ENCODE peak calls at places on chromosomes 3 and 15, in four cellular contexts. One of them, this sample, is unnamed.

GRCh38 chr3:184568918-184569829 is 7.6 kb downstream of the EPHB3 start:
- DNase-seq in thoracic aorta: peak
- DNase-seq in choroid plexus epithelial cell: peak
- DNase-seq in mucosa of descending colon: peak
- DNase-seq in this sample: peak

GRCh38 chr3:46628980-46629379 is 16.7 kb downstream of the FAM240A start:
- DNase-seq in thoracic aorta: no peak
- DNase-seq in choroid plexus epithelial cell: no peak
- DNase-seq in mucosa of descending colon: peak
- DNase-seq in this sample: no peak

GRCh38 chr3:45597581-45597980 is 3.0 kb downstream of the LIMD1 start:
- DNase-seq in thoracic aorta: no peak
- DNase-seq in choroid plexus epithelial cell: no peak
- DNase-seq in mucosa of descending colon: no peak
- DNase-seq in this sample: no peak

GRCh38 chr3:9110802-9111201 is 138.6 kb downstream of the SRGAP3 start:
- DNase-seq in thoracic aorta: no peak
- DNase-seq in choroid plexus epithelial cell: peak
- DNase-seq in mucosa of descending colon: no peak
- DNase-seq in this sample: no peak

GRCh38 chr15:66675456-66675855 is 26.6 kb upstream of the SMAD6 start:
- DNase-seq in thoracic aorta: no peak
- DNase-seq in choroid plexus epithelial cell: no peak
- DNase-seq in mucosa of descending colon: no peak
- DNase-seq in this sample: no peak

GRCh38 chr15:34621675-34622074 is 38.2 kb upstream of the GOLGA8B start:
- DNase-seq in thoracic aorta: no peak
- DNase-seq in choroid plexus epithelial cell: peak
- DNase-seq in mucosa of descending colon: no peak
- DNase-seq in this sample: no peak

GRCh38 chr3:9206287-9206686 is 43.2 kb downstream of the SRGAP3 start:
- DNase-seq in thoracic aorta: no peak
- DNase-seq in choroid plexus epithelial cell: no peak
- DNase-seq in mucosa of descending colon: no peak
- DNase-seq in this sample: no peak

GRCh38 chr3:126005951-126006350 is 37.0 kb downstream of the ROPN1B start:
- DNase-seq in thoracic aorta: no peak
- DNase-seq in choroid plexus epithelial cell: peak
- DNase-seq in mucosa of descending colon: no peak
- DNase-seq in this sample: no peak

GRCh38 chr3:36446230-36446629 is 65.9 kb downstream of the STAC start:
- DNase-seq in thoracic aorta: no peak
- DNase-seq in choroid plexus epithelial cell: no peak
- DNase-seq in mucosa of descending colon: no peak
- DNase-seq in this sample: no peak

GRCh38 chr15:33584797-33585196 is 274.0 kb downstream of the RYR3 start:
- DNase-seq in thoracic aorta: no peak
- DNase-seq in choroid plexus epithelial cell: peak
- DNase-seq in mucosa of descending colon: no peak
- DNase-seq in this sample: no peak

GRCh38 chr3:138188013-138188352 is 882 bp downstream of the ARMC8 start:
- DNase-seq in thoracic aorta: peak
- DNase-seq in choroid plexus epithelial cell: peak
- DNase-seq in mucosa of descending colon: no peak
- DNase-seq in this sample: no peak

GRCh38 chr15:75067123-75067854 is 43.9 kb downstream of the PPCDC start:
- DNase-seq in thoracic aorta: no peak
- DNase-seq in choroid plexus epithelial cell: peak
- DNase-seq in mucosa of descending colon: no peak
- DNase-seq in this sample: no peak

GRCh38 chr3:26484140-26484539 is 138.4 kb upstream of the LRRC3B start:
- DNase-seq in thoracic aorta: no peak
- DNase-seq in choroid plexus epithelial cell: no peak
- DNase-seq in mucosa of descending colon: no peak
- DNase-seq in this sample: no peak

GRCh38 chr3:112642912-112643506 is 2.1 kb upstream of the CCDC80 start:
- DNase-seq in thoracic aorta: peak
- DNase-seq in choroid plexus epithelial cell: peak
- DNase-seq in mucosa of descending colon: peak
- DNase-seq in this sample: peak

GRCh38 chr3:38548154-38548931 is 52.2 kb downstream of the EXOG start:
- DNase-seq in thoracic aorta: no peak
- DNase-seq in choroid plexus epithelial cell: no peak
- DNase-seq in mucosa of descending colon: no peak
- DNase-seq in this sample: no peak

GRCh38 chr3:61560452-61561373 is 658 bp upstream of the PTPRG start:
- DNase-seq in thoracic aorta: peak
- DNase-seq in choroid plexus epithelial cell: peak
- DNase-seq in mucosa of descending colon: peak
- DNase-seq in this sample: no peak

GRCh38 chr3:152830245-152830644 is 4.7 kb upstream of the P2RY1 start:
- DNase-seq in thoracic aorta: no peak
- DNase-seq in choroid plexus epithelial cell: no peak
- DNase-seq in mucosa of descending colon: no peak
- DNase-seq in this sample: no peak

GRCh38 chr3:87437765-87438164 is 161.4 kb upstream of the POU1F1 start:
- DNase-seq in thoracic aorta: no peak
- DNase-seq in choroid plexus epithelial cell: peak
- DNase-seq in mucosa of descending colon: no peak
- DNase-seq in this sample: no peak

GRCh38 chr3:102741694-102742093 is 306.9 kb downstream of the ZPLD1 start:
- DNase-seq in thoracic aorta: no peak
- DNase-seq in choroid plexus epithelial cell: no peak
- DNase-seq in mucosa of descending colon: no peak
- DNase-seq in this sample: no peak

DNA sequence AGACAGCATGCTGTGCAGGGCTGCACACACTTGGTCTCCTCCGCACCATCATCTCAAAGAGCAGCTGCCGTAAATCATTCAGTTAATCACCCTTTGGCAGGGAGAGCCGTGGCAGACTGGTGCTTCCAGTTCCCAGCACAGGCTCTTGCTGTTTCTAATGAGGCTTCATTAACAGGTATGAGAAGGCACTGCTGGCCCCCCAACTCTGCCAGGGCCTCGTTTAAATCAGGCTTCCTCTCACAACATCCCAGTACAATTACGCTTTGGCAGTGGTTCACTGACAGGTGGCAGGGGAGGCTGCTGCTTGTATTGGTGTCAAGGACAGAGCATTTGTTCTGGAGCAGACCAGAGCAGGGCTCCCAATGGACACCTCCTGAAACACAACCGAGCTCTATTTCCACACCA is 77.1 kb downstream of the BFSP2 start:
- DNase-seq in thoracic aorta: no peak
- DNase-seq in choroid plexus epithelial cell: no peak
- DNase-seq in mucosa of descending colon: peak
- DNase-seq in this sample: no peak
- TF ChIP-seq CTCF in thoracic aorta: no peak
- TF ChIP-seq CTCF in choroid plexus epithelial cell: no peak
- TF ChIP-seq CTCF in mucosa of descending colon: no peak
- TF ChIP-seq CTCF in this sample: no peak

DNA sequence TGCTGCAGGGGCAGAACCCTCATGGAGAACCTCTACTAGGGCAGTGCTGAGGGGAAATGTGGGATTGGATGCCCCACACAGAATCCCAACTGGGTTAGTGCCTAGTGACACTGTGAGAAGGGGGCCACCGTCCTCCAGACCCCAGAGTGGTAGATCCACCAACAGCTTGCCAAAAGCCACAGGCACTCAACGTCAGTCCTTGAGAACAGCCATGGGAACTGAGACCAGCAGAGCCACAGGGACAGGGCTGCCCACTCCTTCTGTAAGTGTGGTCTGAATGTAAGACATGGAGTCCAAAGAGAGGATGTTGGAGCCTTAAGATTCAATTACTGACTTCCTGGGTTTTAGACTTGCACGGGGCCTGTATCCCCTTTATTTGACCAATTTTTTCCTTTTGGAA is 1451.5 kb downstream of the SI start:
- DNase-seq in thoracic aorta: no peak
- DNase-seq in choroid plexus epithelial cell: no peak
- DNase-seq in mucosa of descending colon: no peak
- DNase-seq in this sample: no peak
- TF ChIP-seq CTCF in thoracic aorta: no peak
- TF ChIP-seq CTCF in choroid plexus epithelial cell: no peak
- TF ChIP-seq CTCF in mucosa of descending colon: no peak
- TF ChIP-seq CTCF in this sample: no peak

GRCh38 chr3:81699921-81700320 is 61.5 kb downstream of the GBE1 start:
- DNase-seq in thoracic aorta: no peak
- DNase-seq in choroid plexus epithelial cell: no peak
- DNase-seq in mucosa of descending colon: no peak
- DNase-seq in this sample: no peak

DNA sequence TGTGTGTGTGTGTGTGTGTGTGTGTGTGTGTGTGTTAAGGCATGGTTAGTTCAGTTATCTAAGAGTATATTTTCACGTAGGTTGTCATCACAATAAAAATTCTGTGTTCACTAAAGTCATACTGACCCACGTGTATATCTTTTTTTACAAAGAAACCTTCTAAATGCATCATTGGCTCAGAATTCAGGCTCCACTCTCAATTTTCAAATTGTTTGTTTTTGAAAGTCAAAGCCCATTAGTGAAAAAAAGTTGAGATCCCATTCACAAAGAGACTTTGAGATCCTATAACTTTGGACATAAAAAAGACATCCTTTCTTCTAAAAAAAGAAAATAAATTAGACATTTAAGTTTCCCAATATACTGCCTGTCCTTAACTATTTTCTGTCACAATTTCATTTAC is 59.3 kb downstream of the GBE1 start:
- DNase-seq in thoracic aorta: no peak
- DNase-seq in choroid plexus epithelial cell: no peak
- DNase-seq in mucosa of descending colon: no peak
- DNase-seq in this sample: no peak
- TF ChIP-seq CTCF in thoracic aorta: no peak
- TF ChIP-seq CTCF in choroid plexus epithelial cell: no peak
- TF ChIP-seq CTCF in mucosa of descending colon: no peak
- TF ChIP-seq CTCF in this sample: no peak

GRCh38 chr15:45457215-45457614 is 65.3 kb downstream of the SLC30A4 start:
- DNase-seq in thoracic aorta: no peak
- DNase-seq in choroid plexus epithelial cell: peak
- DNase-seq in mucosa of descending colon: no peak
- DNase-seq in this sample: no peak

GRCh38 chr15:45456212-45457106 is 66.1 kb downstream of the SLC30A4 start:
- DNase-seq in thoracic aorta: peak
- DNase-seq in choroid plexus epithelial cell: peak
- DNase-seq in mucosa of descending colon: peak
- DNase-seq in this sample: peak

GRCh38 chr15:45457641-45458539 is 64.7 kb downstream of the SLC30A4 start:
- DNase-seq in thoracic aorta: peak
- DNase-seq in choroid plexus epithelial cell: peak
- DNase-seq in mucosa of descending colon: peak
- DNase-seq in this sample: peak

GRCh38 chr15:45451265-45451664 is 71.3 kb downstream of the SLC30A4 start:
- DNase-seq in thoracic aorta: no peak
- DNase-seq in choroid plexus epithelial cell: no peak
- DNase-seq in mucosa of descending colon: peak
- DNase-seq in this sample: no peak

DNA sequence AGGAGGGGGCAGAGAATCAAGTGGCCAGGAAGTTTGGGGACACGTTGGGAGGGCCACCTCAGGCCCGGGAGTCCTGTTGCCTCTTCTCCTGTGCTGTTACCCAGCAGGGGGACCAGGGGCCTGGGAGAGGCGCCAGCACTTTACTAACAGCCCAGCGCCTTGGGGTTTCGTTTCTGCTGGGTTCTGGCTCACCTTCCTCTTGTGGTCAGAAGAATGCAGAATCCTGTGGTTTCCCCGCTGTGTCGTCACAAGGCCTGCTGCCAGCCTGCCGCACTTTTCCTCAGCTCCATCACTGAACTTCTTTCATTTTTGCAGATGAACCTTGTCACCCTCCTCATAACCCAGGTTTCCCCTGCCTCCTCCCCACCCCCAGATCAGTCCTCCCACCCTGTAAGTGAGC is 67.7 kb downstream of the SLC30A4 start:
- DNase-seq in thoracic aorta: no peak
- DNase-seq in choroid plexus epithelial cell: peak
- DNase-seq in mucosa of descending colon: peak
- DNase-seq in this sample: no peak
- TF ChIP-seq CTCF in thoracic aorta: no peak
- TF ChIP-seq CTCF in choroid plexus epithelial cell: no peak
- TF ChIP-seq CTCF in mucosa of descending colon: no peak
- TF ChIP-seq CTCF in this sample: no peak

This sample was measured in esophagus squamous epithelium.